ENCODE peak calls at places on chromosomes 1 and 21, in nine cellular contexts. G is right lobe of liver; H is kidney; T is stimulated activated CD4-positive, alpha-beta T cell treated with anti-CD3 and anti-CD28 coated beads, Interleukin-1b, Interleukin-23, amount 100 ng/mL, for 24 hours; S is hepatocyte; M is T-cell; O is SJCRH30; X is cardiac fibroblast; C is kidney epithelial cell. D is an unnamed sample.

GRCh38 chr1:89472253-89472652 is 52.4 kb upstream of the LRRC8B start:
- DNase-seq in S (no peak), M (no peak), X (no peak), G (no peak), T (no peak), O (no peak), C (no peak), H (no peak), D (no peak)

GRCh38 chr1:24095140-24095859 is 16.6 kb downstream of the MYOM3 start:
- DNase-seq in S (no peak), G (no peak), H (peak; percentile 5), T (no peak), X (no peak), M (no peak), O (no peak), C (no peak), D (no peak)

GRCh38 chr1:70778934-70779333 is 268.7 kb downstream of the PTGER3 start:
- DNase-seq in H (no peak), S (no peak), M (no peak), O (no peak), C (no peak), G (no peak), X (no peak), T (no peak), D (no peak)

GRCh38 chr1:76827066-76827465 is 40.2 kb upstream of the ST6GALNAC5 start:
- DNase-seq in X (no peak), G (no peak), H (no peak), T (no peak), O (peak; percentile 85), C (no peak), M (no peak), S (no peak), D (no peak)

GRCh38 chr1:219763321-219763720 is 150.4 kb upstream of the ZC3H11B start:
- DNase-seq in M (no peak), O (no peak), C (no peak), X (no peak), H (no peak), T (no peak), S (no peak), G (no peak), D (no peak)

GRCh38 chr1:2985121-2985561 is 36.1 kb upstream of the ACTRT2 start:
- DNase-seq in M (no peak), C (no peak), H (peak; percentile 47), T (no peak), O (peak; percentile 99), X (no peak), S (no peak), G (no peak), D (no peak)

GRCh38 chr1:20376880-20377494 is 86.3 kb downstream of the VWA5B1 start:
- DNase-seq in T (peak; percentile 50), G (peak; percentile 46), S (peak; percentile 62), X (peak; percentile 59), O (peak; percentile 70), C (no peak), M (peak; percentile 21), H (no peak), D (no peak)

GRCh38 chr1:244450597-244451538 is 841 bp downstream of the ADSS2 start:
- DNase-seq in S (peak; percentile 59), T (no peak), M (peak; percentile 50), G (peak; percentile 66), X (peak; percentile 84), C (no peak), H (peak; percentile 91), O (peak; percentile 62), D (peak; percentile 62)

GRCh38 chr1:247373721-247374141 is 42.1 kb upstream of the ZNF496 start:
- DNase-seq in G (peak; percentile 41), C (no peak), X (peak; percentile 60), O (no peak), S (peak; percentile 64), M (peak; percentile 59), T (peak; percentile 38), H (no peak), D (no peak)

GRCh38 chr1:162876751-162877150 is 15.8 kb upstream of the CCDC190 start:
- DNase-seq in C (no peak), X (no peak), S (no peak), T (no peak), O (peak; percentile 65), H (no peak), M (no peak), G (no peak), D (no peak)

GRCh38 chr21:33685613-33686197 is 43.4 kb downstream of the ITSN1 start:
- DNase-seq in O (no peak), S (no peak), C (peak; percentile 58), M (no peak), H (no peak), X (peak; percentile 79), T (no peak), G (no peak), D (no peak)

GRCh38 chr21:29238967-29239289 is 59.8 kb upstream of the BACH1 start:
- DNase-seq in S (no peak), M (no peak), H (no peak), G (no peak), O (no peak), T (no peak), X (peak; percentile 61), C (no peak), D (no peak)

GRCh38 chr1:222043444-222044292 is 301.8 kb upstream of the DUSP10 start:
- DNase-seq in M (no peak), C (no peak), G (no peak), T (no peak), X (peak; percentile 98), S (peak; percentile 76), H (no peak), O (peak; percentile 93), D (no peak)

GRCh38 chr1:245234217-245235120 is 79.7 kb downstream of the KIF26B start:
- DNase-seq in T (no peak), M (no peak), X (no peak), G (no peak), O (no peak), S (no peak), H (no peak), C (no peak), D (no peak)

GRCh38 chr21:39048574-39048973 is 134.7 kb downstream of the PSMG1 start:
- DNase-seq in G (no peak), T (no peak), S (no peak), M (no peak), O (no peak), H (no peak), C (no peak), X (peak; percentile 82), D (no peak)

GRCh38 chr1:93678966-93679480 is 2.6 kb downstream of the BCAR3 start:
- DNase-seq in M (no peak), G (no peak), H (no peak), T (no peak), O (no peak), X (peak; percentile 25), S (no peak), C (no peak), D (no peak)

GRCh38 chr1:55065649-55066048 is 26.3 kb downstream of the PCSK9 start:
- DNase-seq in O (no peak), H (no peak), C (no peak), S (no peak), G (no peak), M (no peak), X (no peak), T (no peak), D (no peak)

GRCh38 chr1:208868554-208868953 is 624.4 kb upstream of the PLXNA2 start:
- DNase-seq in S (no peak), T (no peak), M (no peak), G (no peak), O (no peak), X (peak; percentile 7), H (no peak), C (no peak), D (no peak)

GRCh38 chr1:54409156-54410142 is 3.3 kb upstream of the SSBP3 start:
- DNase-seq in S (no peak), H (peak; percentile 71), O (no peak), X (no peak), G (no peak), M (no peak), C (no peak), T (no peak), D (no peak)

GRCh38 chr1:9443913-9444445 is 95.3 kb upstream of the SLC25A33 start:
- DNase-seq in G (no peak), C (no peak), H (no peak), M (no peak), T (no peak), O (no peak), X (peak; percentile 9), S (peak; percentile 83), D (no peak)

GRCh38 chr1:200739499-200740290 is 1.0 kb downstream of the CAMSAP2 start:
- DNase-seq in O (peak; percentile 21), M (no peak), S (peak; percentile 21), H (no peak), X (peak; percentile 48), T (no peak), G (peak; percentile 57), C (no peak), D (no peak)

GRCh38 chr1:167555971-167556714 is 2.6 kb upstream of the CREG1 start:
- DNase-seq in C (no peak), M (peak; percentile 61), H (peak; percentile 82), O (peak; percentile 85), G (peak; percentile 65), X (peak; percentile 85), T (peak; percentile 46), S (peak; percentile 83), D (peak; percentile 68)

GRCh38 chr1:30756545-30757195 is 904 bp downstream of the LAPTM5 start:
- DNase-seq in O (peak; percentile 89), C (peak; percentile 87), T (no peak), M (peak; percentile 72), X (peak; percentile 83), S (no peak), G (peak; percentile 67), H (peak; percentile 75), D (peak; percentile 86)